ENCODE peak calls at places on chromosome 17, in seven cellular contexts. E is H1, B is SK-N-SH, S is HepG2, K is K562, V is GM12878, C is HCT116. R is an unnamed sample.

GRCh38 chr17:54007855-54008254 is 185.1 kb downstream of the KIF2B start:
- DNase-seq in E (no peak), B (no peak), S (no peak), K (no peak), V (no peak), C (no peak), R (peak; percentile 21)

GRCh38 chr17:18182190-18182977 is 1.2 kb upstream of the ALKBH5 start:
- DNase-seq in E (peak; percentile 52), B (no peak), S (no peak), K (peak; percentile 50), V (no peak), C (no peak), R (no peak)

GRCh38 chr17:44187131-44187899 is 543 bp downstream of the TMUB2 start:
- DNase-seq in E (peak; percentile 63), B (peak; percentile 88), S (no peak), K (no peak), V (no peak), C (no peak), R (no peak)

GRCh38 chr17:66604381-66604780 is 230.5 kb upstream of the CACNG5 start:
- DNase-seq in E (no peak), B (no peak), S (no peak), K (no peak), V (no peak), C (no peak), R (no peak)

GRCh38 chr17:45190503-45191282 is 29.0 kb downstream of the HEXIM2 start:
- DNase-seq in E (no peak), B (no peak), S (no peak), K (no peak), V (no peak), C (no peak), R (no peak)

GRCh38 chr17:8041249-8041928 is 2.5 kb downstream of the ALOX15B start:
- DNase-seq in E (no peak), B (peak; percentile 73), S (peak; percentile 49), K (peak; percentile 60), V (no peak), C (peak; percentile 72), R (peak; percentile 78)

GRCh38 chr17:1462164-1463112 is 6.4 kb upstream of the CRK start:
- DNase-seq in E (no peak), B (no peak), S (no peak), K (peak; percentile 22), V (no peak), C (no peak), R (no peak)

GRCh38 chr17:60439501-60439900 is 17.2 kb downstream of the CHCT1 start:
- DNase-seq in E (no peak), B (no peak), S (peak; percentile 12), K (no peak), V (no peak), C (no peak), R (no peak)

GRCh38 chr17:8223356-8224063 is 13.1 kb upstream of the AURKB start:
- DNase-seq in E (peak; percentile 82), B (peak; percentile 54), S (peak; percentile 79), K (peak; percentile 85), V (no peak), C (no peak), R (peak; percentile 58)

GRCh38 chr17:41932821-41933389 is 2.5 kb downstream of the ODAD4 start:
- DNase-seq in E (no peak), B (no peak), S (no peak), K (no peak), V (no peak), C (no peak), R (no peak)

GRCh38 chr17:68627956-68628355 is 26.8 kb upstream of the FAM20A start:
- DNase-seq in E (peak; percentile 45), B (no peak), S (no peak), K (no peak), V (no peak), C (no peak), R (no peak)

GRCh38 chr17:12613566-12613965 is 52.1 kb upstream of the MYOCD start:
- DNase-seq in E (no peak), B (no peak), S (no peak), K (no peak), V (no peak), C (no peak), R (no peak)

GRCh38 chr17:43755389-43755875 is 3.2 kb downstream of the SOST start:
- DNase-seq in E (peak; percentile 82), B (no peak), S (no peak), K (no peak), V (no peak), C (no peak), R (no peak)

GRCh38 chr17:66507982-66508760 is 205.8 kb downstream of the PRKCA start:
- DNase-seq in E (no peak), B (no peak), S (no peak), K (peak; percentile 63), V (no peak), C (no peak), R (no peak)

GRCh38 chr17:40430272-40431230 is 12.7 kb upstream of the IGFBP4 start:
- DNase-seq in E (no peak), B (no peak), S (no peak), K (no peak), V (no peak), C (no peak), R (no peak)

GRCh38 chr17:68576811-68577551 is 24.2 kb downstream of the FAM20A start:
- DNase-seq in E (no peak), B (no peak), S (no peak), K (peak; percentile 5), V (no peak), C (no peak), R (no peak)

GRCh38 chr17:5413682-5414081 is 5.8 kb downstream of the NUP88 start:
- DNase-seq in E (no peak), B (no peak), S (no peak), K (peak; percentile 21), V (no peak), C (peak; percentile 73), R (no peak)

GRCh38 chr17:17525956-17526355 is 29.8 kb upstream of the RASD1 start:
- DNase-seq in E (no peak), B (no peak), S (no peak), K (no peak), V (no peak), C (no peak), R (no peak)

GRCh38 chr17:81804559-81805399 is 829 bp downstream of the GCGR start:
- DNase-seq in E (peak; percentile 69), B (no peak), S (no peak), K (no peak), V (no peak), C (no peak), R (peak; percentile 84)

DNA sequence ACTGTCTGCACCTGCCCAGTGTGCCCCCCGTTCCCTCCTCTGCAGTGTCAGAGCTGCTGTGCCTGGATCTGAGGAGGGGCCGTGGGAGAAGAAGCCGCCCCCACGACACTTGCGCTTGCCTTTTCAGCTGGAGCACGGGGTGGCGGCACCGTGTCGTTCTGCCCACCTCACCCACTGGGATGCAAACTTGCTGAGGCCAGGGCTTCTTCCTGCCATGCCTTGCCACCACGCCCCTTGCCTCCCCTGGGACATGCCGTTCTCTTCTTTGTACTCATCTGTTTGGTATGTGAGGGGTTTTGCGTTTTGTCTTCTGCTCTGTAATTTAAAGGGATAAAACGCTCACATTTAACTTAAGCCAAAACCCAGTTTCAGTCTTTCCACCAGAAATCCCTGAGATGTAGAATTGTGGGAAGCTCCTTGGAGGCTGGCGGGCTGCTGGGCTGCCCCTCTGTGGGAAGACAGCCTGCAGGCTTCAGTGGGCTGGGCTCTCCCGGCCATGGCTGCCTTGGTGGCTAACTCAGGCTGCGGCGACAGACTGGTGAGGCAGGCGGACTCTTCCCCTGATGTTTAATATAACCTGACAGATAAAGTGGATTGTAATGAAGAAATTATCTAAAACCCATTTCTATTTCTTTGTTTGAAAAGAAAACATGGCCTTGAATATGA is 180.2 kb downstream of the RPTOR start:
- DNase-seq in E (no peak), B (peak; percentile 68), S (no peak), K (no peak), V (no peak), C (peak; percentile 2), R (no peak)
- TF ChIP-seq JUND in E (no peak), B (no peak), S (no peak), K (no peak), V (no peak), C (no peak), R (no peak)

DNA sequence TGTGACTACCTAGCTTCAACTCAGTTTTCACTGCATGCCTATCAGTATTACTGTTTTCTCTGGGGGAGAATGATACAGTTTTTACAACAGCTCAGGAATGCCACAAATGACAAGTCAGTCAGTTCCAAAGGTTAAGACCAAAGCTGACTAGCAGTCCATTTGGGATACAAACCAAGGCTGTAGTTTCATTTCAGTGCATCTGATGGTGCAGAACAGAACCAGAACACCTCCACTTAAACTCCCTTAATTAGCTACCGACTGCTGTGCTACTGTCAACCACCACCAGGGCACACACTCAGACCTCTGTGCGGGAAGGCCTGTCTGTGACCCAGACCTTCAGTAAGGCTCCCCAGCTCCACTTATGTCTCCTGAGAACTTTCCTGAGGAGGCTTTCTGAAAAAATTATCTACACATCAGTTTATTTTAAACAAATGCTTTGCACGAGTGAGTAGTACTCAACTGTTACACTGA is 20.4 kb downstream of the NFE2L1 start:
- DNase-seq in E (peak; percentile 62), B (no peak), S (peak; percentile 41), K (peak; percentile 34), V (no peak), C (no peak), R (peak; percentile 68)
- TF ChIP-seq JUND in E (no peak), B (no peak), S (no peak), K (no peak), V (no peak), C (no peak), R (no peak)

GRCh38 chr17:64499805-64500486 is 3.1 kb upstream of the POLG2 start:
- DNase-seq in E (no peak), B (no peak), S (no peak), K (no peak), V (no peak), C (no peak), R (peak; percentile 24)
- TF ChIP-seq JUND in E (no peak), B (no peak), S (no peak), K (no peak), V (no peak), C (no peak), R (no peak)

GRCh38 chr17:72611172-72611571 is 481.3 kb downstream of the SLC39A11 start:
- DNase-seq in E (no peak), B (no peak), S (no peak), K (no peak), V (no peak), C (no peak), R (no peak)

GRCh38 chr17:72608436-72608835 is 484.1 kb downstream of the SLC39A11 start:
- DNase-seq in E (no peak), B (no peak), S (no peak), K (no peak), V (no peak), C (no peak), R (no peak)

GRCh38 chr17:72605543-72605942 is 484.7 kb downstream of the SOX9 start:
- DNase-seq in E (no peak), B (no peak), S (no peak), K (no peak), V (no peak), C (no peak), R (no peak)

GRCh38 chr17:72606656-72607055 is 485.8 kb downstream of the SLC39A11 start:
- DNase-seq in E (no peak), B (no peak), S (no peak), K (no peak), V (no peak), C (no peak), R (no peak)

DNA sequence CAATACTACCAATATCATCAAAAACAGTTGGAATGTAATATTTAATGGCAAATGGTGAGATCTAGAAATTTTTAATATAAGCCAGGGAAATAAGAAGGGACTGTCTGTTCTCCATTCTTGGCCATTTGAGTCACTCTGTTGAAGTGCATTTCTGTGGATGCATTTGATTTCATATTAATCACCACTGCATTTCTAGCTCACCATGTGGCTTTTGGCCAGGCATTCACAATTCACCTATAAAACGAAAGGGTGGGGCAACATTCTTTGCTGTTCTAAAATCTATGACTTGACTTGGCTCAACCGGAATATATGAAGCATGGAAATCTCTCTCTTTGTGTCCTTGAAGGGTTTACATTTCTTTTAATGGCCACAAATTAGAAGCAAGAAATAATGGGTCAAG is 483.0 kb downstream of the SLC39A11 start:
- DNase-seq in E (no peak), B (no peak), S (no peak), K (no peak), V (no peak), C (peak; percentile 86), R (no peak)
- TF ChIP-seq JUND in E (no peak), B (peak; percentile 25), S (no peak), K (no peak), V (no peak), C (peak; percentile 74), R (no peak)

R was measured in T47D.